ENCODE peak calls at places on chromosomes 4 and X, in five cellular contexts. I is Peyer's patch; N is heart right ventricle; U is CD8-positive, alpha-beta T cell; V is HCT116. B is an unnamed sample. For H3K27me3, the result is how much of the 10 kb centered on the place peaks cover.

GRCh38 chrX:115679460-115679859 is 118.5 kb downstream of the PLS3 start:
- DNase-seq in I (no peak), N (no peak), U (no peak), V (peak), B (no peak)

GRCh38 chr4:16952896-16953605 is 54.6 kb upstream of the LDB2 start:
- DNase-seq in I (no peak), N (no peak), U (no peak), V (no peak), B (no peak)

GRCh38 chr4:155005395-155006087 is 202.9 kb upstream of the NPY2R start:
- DNase-seq in I (no peak), N (no peak), U (no peak), V (peak), B (peak)

GRCh38 chrX:65596270-65596669 is 61.7 kb upstream of the LAS1L start:
- DNase-seq in I (peak), N (no peak), U (peak), V (no peak), B (no peak)

GRCh38 chrX:19347916-19348315 is 4.2 kb downstream of the PDHA1 start:
- DNase-seq in I (no peak), N (no peak), U (no peak), V (no peak), B (no peak)

GRCh38 chrX:39527045-39527444 is 570.7 kb downstream of the BCOR start:
- DNase-seq in I (no peak), N (no peak), U (no peak), V (no peak), B (no peak)

GRCh38 chr4:184668511-184669114 is 19.1 kb downstream of the PRIMPOL start:
- DNase-seq in I (no peak), N (no peak), U (no peak), V (no peak), B (no peak)

GRCh38 chr4:77052352-77052751 is 23.4 kb downstream of the CCNI start:
- DNase-seq in I (peak), N (peak), U (peak), V (peak), B (no peak)

GRCh38 chr4:145503486-145504072 is 21.9 kb downstream of the SMAD1 start:
- DNase-seq in I (no peak), N (no peak), U (no peak), V (no peak), B (no peak)

GRCh38 chr4:95839891-95840290 is at the start of gene PDHA2:
- DNase-seq in I (no peak), N (no peak), U (no peak), V (no peak), B (no peak)

GRCh38 chr4:25585901-25586523 is 69.6 kb upstream of the SLC34A2 start:
- DNase-seq in I (no peak), N (no peak), U (no peak), V (no peak), B (no peak)

GRCh38 chr4:51895816-51896408 is 53.0 kb downstream of the DCUN1D4 start:
- DNase-seq in I (peak), N (peak), U (peak), V (peak), B (peak)

GRCh38 chr4:124806403-124806802 is 93.9 kb upstream of the ANKRD50 start:
- DNase-seq in I (no peak), N (no peak), U (no peak), V (no peak), B (no peak)

GRCh38 chr4:155973639-155974475 is 20.2 kb upstream of the CTSO start:
- DNase-seq in I (no peak), N (no peak), U (no peak), V (no peak), B (no peak)

DNA sequence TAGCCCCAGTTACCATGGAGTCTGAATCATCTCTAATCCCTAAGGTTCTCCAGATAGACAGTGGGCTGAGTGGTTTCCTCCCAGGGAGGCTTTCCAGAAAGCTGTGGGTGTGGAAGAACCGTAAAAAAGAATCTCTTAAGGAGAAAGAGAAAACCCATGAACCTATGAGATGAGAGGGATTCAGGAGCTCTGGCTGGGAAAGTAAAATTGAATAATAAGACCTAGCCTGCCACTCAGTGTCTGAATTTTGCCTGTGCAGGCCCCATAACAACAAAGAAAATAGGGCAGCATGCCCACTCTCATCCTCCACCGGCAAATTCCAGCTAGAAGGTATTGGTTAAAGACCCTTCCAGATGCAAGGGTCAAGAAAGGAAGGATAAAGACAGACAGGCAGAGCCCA is 16.9 kb downstream of the AWAT2 start:
- DNase-seq in I (no peak), N (no peak), U (no peak), V (no peak), B (no peak)
- H3K4me3 ChIP-seq in I (no peak), N (no peak), U (no peak), V (no peak), B (no peak)

GRCh38 chr4:12379191-12379590 is 950.5 kb upstream of the HS3ST1 start:
- DNase-seq in I (no peak), N (no peak), U (no peak), V (no peak), B (no peak)

DNA sequence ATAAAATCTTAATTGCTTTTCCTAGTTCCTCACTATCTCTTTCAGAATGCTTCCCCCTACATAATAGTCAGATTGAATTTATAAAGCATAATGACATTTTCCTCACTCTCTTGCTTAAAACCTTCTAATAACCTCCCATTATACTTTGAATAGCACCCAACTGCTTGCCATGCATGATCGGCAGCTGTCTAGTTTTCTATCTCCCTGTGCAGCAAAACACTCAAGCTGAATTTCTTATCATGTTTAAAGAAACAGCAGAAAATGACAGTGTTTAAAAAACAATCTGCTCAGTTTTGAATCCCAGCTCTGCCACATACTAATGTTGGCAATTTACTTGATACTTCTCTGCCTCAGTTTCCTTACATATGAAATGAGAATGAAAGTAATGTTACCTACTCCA is 947.1 kb upstream of the HS3ST1 start:
- DNase-seq in I (no peak), N (no peak), U (no peak), V (no peak), B (no peak)
- TF ChIP-seq CTCF in I (no peak), N (no peak), U (no peak), V (no peak), B (no peak)

GRCh38 chr4:56245547-56246229 is 141.6 kb downstream of the AASDH start:
- DNase-seq in I (no peak), N (no peak), U (no peak), V (no peak), B (no peak)
- H3K27me3 ChIP-seq in I (under half), N (under half), U (under half), V (under half), B (under half)

GRCh38 chr4:8870647-8871416 is 807 bp downstream of the HMX1 start:
- DNase-seq in I (no peak), N (no peak), U (no peak), V (no peak), B (no peak)

GRCh38 chr4:8874003-8874895 is 2.6 kb upstream of the HMX1 start:
- DNase-seq in I (no peak), N (no peak), U (no peak), V (no peak), B (no peak)

GRCh38 chr4:8871417-8872401 is at the start of gene HMX1:
- DNase-seq in I (no peak), N (peak), U (no peak), V (no peak), B (no peak)

GRCh38 chr4:8874896-8875680 is 3.4 kb upstream of the HMX1 start:
- DNase-seq in I (no peak), N (no peak), U (no peak), V (no peak), B (no peak)

GRCh38 chr4:8872402-8873291 is 1.0 kb upstream of the HMX1 start:
- DNase-seq in I (no peak), N (no peak), U (no peak), V (no peak), B (no peak)
- H3K4me3 ChIP-seq in I (no peak), N (no peak), U (no peak), V (no peak), B (no peak)

DNA sequence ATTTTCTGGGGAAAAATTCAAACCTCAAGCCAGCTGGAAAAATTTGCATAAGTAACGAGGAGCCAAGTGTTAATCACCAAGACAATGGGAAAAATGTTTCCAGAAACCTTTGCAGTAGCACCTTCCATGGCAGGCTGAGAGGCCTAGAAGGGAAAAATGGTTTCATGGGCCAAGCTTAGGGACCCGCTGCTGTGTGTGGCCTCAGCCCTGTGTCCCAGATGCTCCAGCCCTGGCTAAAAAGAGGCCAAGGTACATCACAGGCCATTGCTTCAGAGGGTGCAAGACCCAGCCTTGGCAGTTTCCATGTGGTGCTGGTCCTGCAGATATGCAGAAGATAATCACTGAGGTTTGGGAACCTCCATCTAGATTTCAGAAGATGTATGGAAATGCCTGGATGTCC is 98.3 kb upstream of the NWD2 start:
- DNase-seq in I (no peak), N (no peak), U (no peak), V (no peak), B (no peak)
- TF ChIP-seq CTCF in I (no peak), N (no peak), U (no peak), V (no peak), B (no peak)

GRCh38 chrX:114584983-114585842 is 1.3 kb downstream of the HTR2C start:
- DNase-seq in I (no peak), N (no peak), U (no peak), V (no peak), B (no peak)
- H3K27me3 ChIP-seq in I (under half), N (under half), U (under half), V (under half), B (under half)

GRCh38 chrX:110791206-110791605 is 4.4 kb downstream of the CHRDL1 start:
- DNase-seq in I (no peak), N (no peak), U (no peak), V (no peak), B (no peak)

GRCh38 chrX:110794601-110795000 is 1.0 kb downstream of the CHRDL1 start:
- DNase-seq in I (no peak), N (no peak), U (no peak), V (no peak), B (no peak)

DNA sequence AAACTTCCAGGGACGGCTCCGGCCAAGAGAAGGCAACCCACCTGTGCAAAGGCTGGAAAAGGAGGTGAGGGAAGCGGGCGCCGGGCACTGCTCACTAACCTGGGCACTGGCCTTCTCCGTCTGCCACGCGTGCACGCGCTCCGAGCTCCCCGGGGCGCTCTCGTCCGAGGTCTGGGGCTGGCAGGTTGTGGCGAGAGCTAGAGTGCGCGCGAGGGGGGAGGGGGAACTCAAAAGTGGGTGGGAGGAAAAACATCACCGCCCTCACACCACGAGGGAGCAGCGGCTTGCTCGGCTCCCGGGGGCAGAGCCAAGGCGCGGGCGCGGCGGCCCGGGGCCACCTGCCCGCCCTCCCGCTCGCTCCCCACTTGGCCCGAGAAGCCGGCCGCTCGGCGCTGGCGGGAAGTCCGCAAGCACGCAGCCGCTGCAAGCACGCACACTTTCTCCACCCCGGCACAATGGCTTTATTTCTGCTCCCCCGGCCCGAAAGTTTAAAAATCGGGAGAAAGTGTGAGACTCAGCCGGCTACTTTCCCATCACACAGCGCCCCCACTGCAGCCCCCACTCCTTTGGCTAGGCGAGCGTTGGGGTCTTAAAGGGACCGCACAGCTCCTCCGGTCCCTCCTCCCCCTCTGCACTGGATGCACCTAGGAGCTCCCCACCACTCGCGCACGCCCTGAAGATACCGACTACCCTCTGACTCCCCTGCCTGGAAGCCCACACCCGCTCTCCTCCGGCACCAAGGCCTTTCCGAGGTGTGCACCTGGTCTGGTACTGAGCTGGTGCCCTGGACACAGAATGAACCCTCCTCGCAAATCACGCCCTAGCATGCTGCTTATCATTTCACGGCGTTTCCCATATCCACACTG is at the start of gene CHRDL1:
- DNase-seq in I (no peak), N (no peak), U (no peak), V (no peak), B (no peak)
- H3K4me3 ChIP-seq in I (no peak), N (peak), U (no peak), V (no peak), B (peak)

GRCh38 chr4:13193662-13194061 is 290.5 kb downstream of the RAB28 start:
- DNase-seq in I (no peak), N (no peak), U (no peak), V (no peak), B (no peak)
- TF ChIP-seq CTCF in I (no peak), N (no peak), U (no peak), V (no peak), B (no peak)

DNA sequence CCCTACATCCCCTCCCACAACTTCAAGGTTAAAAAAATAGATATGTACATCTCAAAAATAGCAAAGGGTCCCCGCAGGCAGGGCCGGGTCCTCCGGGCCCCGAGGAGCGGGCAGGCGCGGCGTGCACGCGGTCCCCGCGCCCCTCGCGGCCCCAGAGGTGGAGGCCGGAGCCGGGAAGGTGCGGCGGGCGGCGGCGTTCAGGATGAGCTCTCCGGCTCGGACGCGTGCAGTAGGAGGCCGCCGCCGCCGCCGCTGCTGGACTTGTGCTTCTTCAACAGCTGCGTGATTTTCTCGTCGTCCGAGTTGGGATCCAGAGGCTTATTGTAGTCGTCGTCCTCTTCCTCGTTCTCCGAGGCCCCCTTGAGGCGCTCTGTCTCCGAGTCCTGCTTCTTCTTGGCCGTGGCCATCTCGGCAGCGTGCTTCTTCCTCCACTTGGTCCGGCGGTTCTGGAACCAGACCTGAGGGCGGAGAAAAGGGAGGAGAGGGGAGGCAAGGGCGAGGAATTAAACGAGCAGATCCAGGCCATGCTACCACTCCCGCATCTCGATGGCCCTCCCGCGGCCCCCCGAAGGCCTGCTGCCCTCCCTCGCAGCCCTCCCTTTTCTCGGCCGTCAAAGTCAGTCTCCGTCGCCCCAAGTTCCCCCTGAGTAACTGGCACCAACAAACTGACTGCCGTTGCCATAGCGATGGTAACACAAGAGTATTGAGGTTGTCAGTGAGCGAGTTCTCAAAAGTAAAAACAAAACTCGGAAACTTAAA is 5.8 kb downstream of the NKX6-1 start:
- DNase-seq in I (no peak), N (no peak), U (no peak), V (no peak), B (no peak)
- H3K27me3 ChIP-seq in I (half or more), N (half or more), U (half or more), V (under half), B (half or more)

B was measured in kidney epithelial cell.